ENCODE peak calls at places on chromosomes 16 and 17, in six cellular contexts. One of them, this sample, is unnamed.
A peak's percentile ranks its signal among the peaks of the same experiment; 100 is the strongest.

GRCh38 chr17:57699751-57700186 is 45.3 kb downstream of the CCDC182 start:
- DNase-seq in Peyer's patch: no peak
- DNase-seq in H1: peak; percentile 14
- DNase-seq in uterus: no peak
- DNase-seq in ovary: no peak
- DNase-seq in transverse colon: no peak
- DNase-seq in this sample: no peak

GRCh38 chr17:45060382-45060823 is 714 bp upstream of the NMT1 start:
- DNase-seq in Peyer's patch: no peak
- DNase-seq in uterus: no peak
- DNase-seq in transverse colon: no peak
- DNase-seq in H1: no peak
- DNase-seq in ovary: no peak
- DNase-seq in this sample: no peak

GRCh38 chr16:81615833-81616232 is 163.3 kb upstream of the PLCG2 start:
- DNase-seq in transverse colon: no peak
- DNase-seq in H1: no peak
- DNase-seq in Peyer's patch: no peak
- DNase-seq in uterus: no peak
- DNase-seq in ovary: no peak
- DNase-seq in this sample: no peak

GRCh38 chr16:22264786-22265185 is 32.4 kb upstream of the POLR3E start:
- DNase-seq in uterus: no peak
- DNase-seq in Peyer's patch: no peak
- DNase-seq in H1: no peak
- DNase-seq in transverse colon: no peak
- DNase-seq in ovary: no peak
- DNase-seq in this sample: no peak

GRCh38 chr17:80430446-80431245 is 15.7 kb downstream of the ENDOV start:
- DNase-seq in uterus: no peak
- DNase-seq in ovary: peak; percentile 26
- DNase-seq in transverse colon: no peak
- DNase-seq in H1: no peak
- DNase-seq in Peyer's patch: no peak
- DNase-seq in this sample: no peak

GRCh38 chr17:51200295-51200694 is 34.1 kb downstream of the NME2 start:
- DNase-seq in ovary: no peak
- DNase-seq in Peyer's patch: no peak
- DNase-seq in transverse colon: no peak
- DNase-seq in uterus: no peak
- DNase-seq in H1: no peak
- DNase-seq in this sample: no peak

GRCh38 chr17:46827274-46827673 is 8.8 kb upstream of the WNT3 start:
- DNase-seq in H1: no peak
- DNase-seq in ovary: no peak
- DNase-seq in uterus: no peak
- DNase-seq in transverse colon: no peak
- DNase-seq in Peyer's patch: no peak
- DNase-seq in this sample: no peak

GRCh38 chr17:41413982-41414381 is 10.4 kb downstream of the KRT37 start:
- DNase-seq in Peyer's patch: no peak
- DNase-seq in ovary: no peak
- DNase-seq in uterus: no peak
- DNase-seq in H1: no peak
- DNase-seq in transverse colon: no peak
- DNase-seq in this sample: no peak

GRCh38 chr17:80724723-80725388 is 180.2 kb downstream of the RPTOR start:
- DNase-seq in Peyer's patch: no peak
- DNase-seq in H1: no peak
- DNase-seq in uterus: no peak
- DNase-seq in ovary: no peak
- DNase-seq in transverse colon: no peak
- DNase-seq in this sample: no peak

GRCh38 chr17:2309338-2310143 is 5.8 kb downstream of the SRR start:
- DNase-seq in H1: no peak
- DNase-seq in uterus: no peak
- DNase-seq in Peyer's patch: no peak
- DNase-seq in ovary: no peak
- DNase-seq in transverse colon: no peak
- DNase-seq in this sample: no peak

GRCh38 chr16:84703671-84704070 is 3.9 kb downstream of the USP10 start:
- DNase-seq in ovary: no peak
- DNase-seq in Peyer's patch: no peak
- DNase-seq in uterus: no peak
- DNase-seq in transverse colon: no peak
- DNase-seq in H1: no peak
- DNase-seq in this sample: no peak

GRCh38 chr16:84704253-84704652 is 4.5 kb downstream of the USP10 start:
- DNase-seq in uterus: no peak
- DNase-seq in transverse colon: no peak
- DNase-seq in Peyer's patch: no peak
- DNase-seq in H1: no peak
- DNase-seq in ovary: no peak
- DNase-seq in this sample: no peak

GRCh38 chr16:84699147-84699711 is 571 bp upstream of the USP10 start:
- DNase-seq in transverse colon: peak; percentile 17
- DNase-seq in Peyer's patch: no peak
- DNase-seq in ovary: no peak
- DNase-seq in uterus: no peak
- DNase-seq in H1: no peak
- DNase-seq in this sample: peak; percentile 37

GRCh38 chr16:84700518-84701277 is 898 bp downstream of the USP10 start:
- DNase-seq in transverse colon: peak; percentile 44
- DNase-seq in uterus: no peak
- DNase-seq in ovary: no peak
- DNase-seq in H1: no peak
- DNase-seq in Peyer's patch: peak; percentile 64
- DNase-seq in this sample: peak; percentile 24

DNA sequence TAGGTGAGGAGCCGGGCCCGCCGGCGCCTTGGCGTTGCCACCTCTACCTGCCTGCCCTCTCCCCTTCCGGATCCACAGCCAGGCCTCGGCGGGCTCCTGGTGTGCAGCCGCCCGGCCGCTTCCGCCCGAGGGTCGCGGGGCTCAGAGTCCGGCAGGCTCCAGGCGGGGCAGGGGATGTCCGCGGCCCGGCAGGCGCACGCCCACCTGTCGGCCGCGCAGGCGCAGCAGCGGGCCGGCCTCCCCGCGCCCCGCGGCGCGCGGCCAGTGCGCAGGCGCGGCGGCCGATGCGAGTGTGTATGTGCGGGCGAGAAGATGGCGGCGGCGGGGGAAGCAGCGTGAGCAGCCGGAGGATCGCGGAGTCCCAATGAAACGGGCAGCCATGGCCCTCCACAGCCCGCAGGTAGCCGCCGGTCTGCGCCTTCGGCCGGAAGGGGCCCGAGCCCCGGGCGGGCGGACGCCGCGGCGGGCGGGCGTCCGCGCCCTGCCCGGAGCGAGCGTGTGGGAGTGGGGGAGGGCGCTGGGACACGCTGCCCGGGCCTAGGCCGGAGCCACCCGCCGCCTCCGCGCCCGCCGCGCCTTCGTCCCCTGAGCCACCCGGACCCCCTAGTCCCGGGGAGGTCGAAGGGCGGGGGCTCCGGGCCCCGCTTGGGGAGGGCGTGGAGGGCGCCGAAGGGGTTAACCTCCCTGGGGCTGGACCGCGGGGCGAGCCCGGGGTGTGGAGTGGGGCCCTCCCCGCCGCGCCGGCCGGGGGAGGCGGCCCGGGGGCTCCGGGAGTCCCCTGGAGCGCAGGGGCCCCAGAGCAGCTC is at the start of gene USP10:
- DNase-seq in ovary: peak; percentile 81
- DNase-seq in uterus: peak; percentile 69
- DNase-seq in Peyer's patch: peak; percentile 90
- DNase-seq in transverse colon: peak; percentile 86
- DNase-seq in H1: peak; percentile 88
- DNase-seq in this sample: peak; percentile 84
- TF ChIP-seq POLR2A in ovary: peak; percentile 54
- TF ChIP-seq POLR2A in uterus: no peak
- TF ChIP-seq POLR2A in Peyer's patch: no peak
- TF ChIP-seq POLR2A in transverse colon: peak; percentile 12
- TF ChIP-seq POLR2A in H1: peak; percentile 82
- TF ChIP-seq POLR2A in this sample: no peak

DNA sequence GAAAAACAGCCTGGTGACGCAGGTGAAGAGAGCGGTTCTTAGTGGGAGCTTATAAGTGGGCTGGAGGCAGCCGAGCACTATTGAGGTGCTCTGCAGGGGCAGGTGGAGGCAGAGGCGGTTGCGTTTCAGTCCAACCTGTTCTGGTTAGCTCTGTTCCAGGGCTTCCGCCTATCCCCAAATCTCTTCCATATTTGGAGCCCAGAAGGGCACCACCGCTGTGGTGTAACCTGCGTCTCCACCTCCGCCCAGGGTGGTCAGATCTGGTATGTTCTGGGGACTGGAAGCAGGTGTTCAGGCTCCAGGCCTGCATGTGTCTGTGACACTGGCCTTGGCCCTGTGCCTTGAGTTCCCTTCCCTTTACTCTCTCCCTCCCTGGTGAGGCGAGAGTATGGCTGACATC is 74.4 kb downstream of the NT5M start:
- DNase-seq in ovary: no peak
- DNase-seq in uterus: no peak
- DNase-seq in H1: no peak
- DNase-seq in Peyer's patch: no peak
- DNase-seq in transverse colon: no peak
- DNase-seq in this sample: no peak
- H3K27ac ChIP-seq in ovary: no peak overlapping the region
- H3K27ac ChIP-seq in uterus: no peak overlapping the region
- H3K27ac ChIP-seq in H1: no peak overlapping the region
- H3K27ac ChIP-seq in Peyer's patch: no peak overlapping the region
- H3K27ac ChIP-seq in transverse colon: no peak overlapping the region
- H3K27ac ChIP-seq in this sample: no peak overlapping the region

GRCh38 chr16:31880322-31880979 is 6.8 kb downstream of the ZNF267 start:
- DNase-seq in uterus: no peak
- DNase-seq in H1: no peak
- DNase-seq in transverse colon: no peak
- DNase-seq in Peyer's patch: no peak
- DNase-seq in ovary: no peak
- DNase-seq in this sample: no peak
- TF ChIP-seq POLR2A in uterus: no peak
- TF ChIP-seq POLR2A in H1: no peak
- TF ChIP-seq POLR2A in transverse colon: no peak
- TF ChIP-seq POLR2A in Peyer's patch: no peak
- TF ChIP-seq POLR2A in ovary: no peak
- TF ChIP-seq POLR2A in this sample: no peak

GRCh38 chr16:48433116-48433848 is 48.1 kb upstream of the SIAH1 start:
- DNase-seq in H1: no peak
- DNase-seq in uterus: no peak
- DNase-seq in Peyer's patch: no peak
- DNase-seq in ovary: no peak
- DNase-seq in transverse colon: no peak
- DNase-seq in this sample: no peak
- H3K27ac ChIP-seq in H1: no peak overlapping the region
- H3K27ac ChIP-seq in uterus: no peak overlapping the region
- H3K27ac ChIP-seq in Peyer's patch: peak overlapping the region; percentile 72
- H3K27ac ChIP-seq in ovary: no peak overlapping the region
- H3K27ac ChIP-seq in transverse colon: no peak overlapping the region
- H3K27ac ChIP-seq in this sample: no peak overlapping the region

GRCh38 chr16:4093495-4094137 is 22.6 kb downstream of the ADCY9 start:
- DNase-seq in transverse colon: peak; percentile 8
- DNase-seq in uterus: no peak
- DNase-seq in Peyer's patch: peak; percentile 36
- DNase-seq in ovary: no peak
- DNase-seq in H1: no peak
- DNase-seq in this sample: peak; percentile 74
- TF ChIP-seq POLR2A in transverse colon: no peak
- TF ChIP-seq POLR2A in uterus: no peak
- TF ChIP-seq POLR2A in Peyer's patch: no peak
- TF ChIP-seq POLR2A in ovary: no peak
- TF ChIP-seq POLR2A in H1: no peak
- TF ChIP-seq POLR2A in this sample: no peak

GRCh38 chr16:28869201-28869600 is 5.6 kb downstream of the SH2B1 start:
- DNase-seq in uterus: no peak
- DNase-seq in H1: no peak
- DNase-seq in ovary: no peak
- DNase-seq in Peyer's patch: no peak
- DNase-seq in transverse colon: no peak
- DNase-seq in this sample: no peak
- H3K27ac ChIP-seq in uterus: no peak overlapping the region
- H3K27ac ChIP-seq in H1: no peak overlapping the region
- H3K27ac ChIP-seq in ovary: no peak overlapping the region
- H3K27ac ChIP-seq in Peyer's patch: no peak overlapping the region
- H3K27ac ChIP-seq in transverse colon: no peak overlapping the region
- H3K27ac ChIP-seq in this sample: no peak overlapping the region

GRCh38 chr17:81866440-81867122 is 4.6 kb downstream of the ARHGDIA start:
- DNase-seq in transverse colon: no peak
- DNase-seq in H1: no peak
- DNase-seq in ovary: no peak
- DNase-seq in Peyer's patch: no peak
- DNase-seq in uterus: no peak
- DNase-seq in this sample: no peak
- TF ChIP-seq POLR2A in transverse colon: no peak
- TF ChIP-seq POLR2A in H1: no peak
- TF ChIP-seq POLR2A in ovary: no peak
- TF ChIP-seq POLR2A in Peyer's patch: no peak
- TF ChIP-seq POLR2A in uterus: no peak
- TF ChIP-seq POLR2A in this sample: no peak

GRCh38 chr17:37490022-37490587 is 414 bp downstream of the DUSP14 start:
- DNase-seq in ovary: peak; percentile 66
- DNase-seq in transverse colon: peak; percentile 61
- DNase-seq in Peyer's patch: peak; percentile 85
- DNase-seq in uterus: peak; percentile 52
- DNase-seq in H1: peak; percentile 83
- DNase-seq in this sample: peak; percentile 65

GRCh38 chr17:37488607-37489196 is 989 bp upstream of the DUSP14 start:
- DNase-seq in H1: no peak
- DNase-seq in ovary: peak; percentile 79
- DNase-seq in transverse colon: peak; percentile 80
- DNase-seq in uterus: peak; percentile 89
- DNase-seq in Peyer's patch: peak; percentile 90
- DNase-seq in this sample: peak; percentile 70

GRCh38 chr17:37489197-37490001 is at the start of gene DUSP14:
- DNase-seq in uterus: peak; percentile 69
- DNase-seq in transverse colon: peak; percentile 81
- DNase-seq in H1: peak; percentile 84
- DNase-seq in ovary: peak; percentile 84
- DNase-seq in Peyer's patch: peak; percentile 88
- DNase-seq in this sample: peak; percentile 84

GRCh38 chr17:37485938-37486570 is 3.6 kb upstream of the DUSP14 start:
- DNase-seq in H1: no peak
- DNase-seq in uterus: no peak
- DNase-seq in transverse colon: no peak
- DNase-seq in Peyer's patch: no peak
- DNase-seq in ovary: no peak
- DNase-seq in this sample: no peak

DNA sequence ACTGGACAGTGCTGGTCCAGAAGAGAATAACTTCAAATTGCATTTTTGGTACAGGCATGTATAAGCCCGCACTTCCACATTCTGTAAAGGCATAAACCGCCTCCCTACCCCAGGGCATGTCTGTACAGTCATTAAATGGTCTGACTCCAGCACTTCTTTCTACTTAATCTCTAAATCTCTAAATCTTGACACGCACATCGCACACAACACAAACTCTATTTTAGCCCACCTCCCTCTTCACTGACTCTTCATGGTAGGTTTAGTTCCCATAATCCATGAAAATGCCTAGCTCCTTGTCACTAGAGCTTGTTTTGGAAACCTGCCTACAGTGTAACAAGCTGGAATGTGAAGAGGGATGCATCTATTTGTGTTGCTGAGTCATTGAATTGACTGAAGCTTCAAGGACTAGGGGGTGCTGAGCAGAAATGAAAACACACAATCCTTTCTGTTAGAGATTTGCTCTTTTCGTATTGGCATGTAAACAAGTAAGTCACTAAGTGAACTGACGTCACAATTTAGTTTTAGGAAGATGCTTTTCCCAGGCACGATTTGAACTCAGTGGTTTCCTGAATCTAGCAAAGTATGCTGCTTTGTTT is 1.6 kb upstream of the DUSP14 start:
- DNase-seq in Peyer's patch: no peak
- DNase-seq in H1: no peak
- DNase-seq in ovary: no peak
- DNase-seq in transverse colon: no peak
- DNase-seq in uterus: no peak
- DNase-seq in this sample: no peak
- H3K27ac ChIP-seq in Peyer's patch: peak overlapping the region; percentile 86
- H3K27ac ChIP-seq in H1: no peak overlapping the region
- H3K27ac ChIP-seq in ovary: no peak overlapping the region
- H3K27ac ChIP-seq in transverse colon: peak overlapping the region; percentile 85
- H3K27ac ChIP-seq in uterus: peak overlapping the region; percentile 86
- H3K27ac ChIP-seq in this sample: no peak overlapping the region

This sample was measured in testis.